ENCODE peak calls at places on chromosome 15, in seven cellular contexts. S, Q, G, I, N, X and F are unnamed samples.

GRCh38 chr15:100849021-100849831 is 30.4 kb upstream of the ALDH1A3 start:
- DNase-seq in S (peak), G (peak), X (no peak), I (no peak), Q (no peak), N (no peak), F (peak)

GRCh38 chr15:83449928-83450501 is 2.9 kb downstream of the SH3GL3 start:
- DNase-seq in G (no peak), I (no peak), N (no peak), S (no peak), X (no peak), Q (no peak), F (no peak)

GRCh38 chr15:56765252-56765651 is 31.9 kb upstream of the ZNF280D start:
- DNase-seq in S (no peak), G (no peak), X (no peak), Q (peak), N (no peak), I (no peak), F (no peak)

GRCh38 chr15:66251790-66252355 is 1.7 kb downstream of the MEGF11 start:
- DNase-seq in S (no peak), G (no peak), I (no peak), Q (no peak), N (no peak), X (peak), F (no peak)

GRCh38 chr15:44066211-44066827 is 128.8 kb downstream of the FRMD5 start:
- DNase-seq in Q (peak), S (no peak), N (peak), X (peak), G (peak), I (no peak), F (peak)

GRCh38 chr15:74386496-74387140 is 19.2 kb upstream of the CYP11A1 start:
- DNase-seq in G (no peak), I (no peak), S (no peak), Q (no peak), X (no peak), N (no peak), F (no peak)

GRCh38 chr15:67641453-67641852 is 99.0 kb downstream of the MAP2K5 start:
- DNase-seq in N (no peak), S (no peak), X (no peak), I (no peak), G (no peak), Q (no peak), F (no peak)

GRCh38 chr15:73941044-73941443 is 14.8 kb downstream of the LOXL1 start:
- DNase-seq in X (no peak), N (no peak), G (no peak), I (no peak), Q (no peak), S (no peak), F (no peak)

GRCh38 chr15:58981808-58982475 is 5.5 kb upstream of the RNF111 start:
- DNase-seq in N (no peak), S (no peak), X (no peak), I (no peak), Q (no peak), G (no peak), F (no peak)

GRCh38 chr15:90482124-90483011 is 47.4 kb upstream of the CRTC3 start:
- DNase-seq in S (no peak), N (no peak), Q (peak), G (no peak), I (no peak), X (peak), F (peak)

GRCh38 chr15:82139823-82140268 is 94.0 kb upstream of the MEX3B start:
- DNase-seq in I (no peak), S (no peak), G (no peak), X (no peak), Q (peak), N (no peak), F (peak)

GRCh38 chr15:92899910-92900711 is at the start of gene CHD2:
- DNase-seq in X (peak), Q (peak), S (peak), N (peak), I (peak), G (no peak), F (peak)

GRCh38 chr15:48388937-48389309 is 57.7 kb downstream of the DUT start:
- DNase-seq in Q (no peak), G (no peak), X (no peak), N (no peak), I (no peak), S (no peak), F (no peak)

GRCh38 chr15:48645558-48646330 is at the start of gene FBN1:
- DNase-seq in G (peak), N (no peak), Q (peak), X (peak), I (no peak), S (peak), F (no peak)

GRCh38 chr15:63042879-63043340 is 363 bp downstream of the TPM1 start:
- DNase-seq in S (peak), N (no peak), I (no peak), X (no peak), Q (no peak), G (peak), F (no peak)

GRCh38 chr15:79082363-79083070 is 8.1 kb downstream of the RASGRF1 start:
- DNase-seq in G (no peak), S (no peak), I (no peak), N (no peak), Q (no peak), X (no peak), F (no peak)

GRCh38 chr15:85607842-85608241 is 186.9 kb downstream of the KLHL25 start:
- DNase-seq in G (no peak), Q (no peak), I (no peak), S (no peak), N (no peak), X (no peak), F (no peak)

GRCh38 chr15:80323285-80323684 is 71.3 kb upstream of the CTXND1 start:
- DNase-seq in I (no peak), S (no peak), X (no peak), N (no peak), G (no peak), Q (no peak), F (no peak)

GRCh38 chr15:43103939-43104338 is 1.9 kb downstream of the UBR1 start:
- DNase-seq in S (no peak), G (no peak), X (no peak), Q (no peak), N (no peak), I (no peak), F (no peak)

GRCh38 chr15:40058476-40059140 is 19.6 kb upstream of the SRP14 start:
- DNase-seq in G (no peak), Q (no peak), I (no peak), X (peak), S (no peak), N (no peak), F (peak)

GRCh38 chr15:53114960-53115359 is 324.8 kb upstream of the ONECUT1 start:
- DNase-seq in X (no peak), G (no peak), I (no peak), Q (no peak), S (no peak), N (no peak), F (no peak)

GRCh38 chr15:70777156-70777926 is 14.0 kb upstream of the UACA start:
- DNase-seq in G (no peak), Q (no peak), X (no peak), S (no peak), I (no peak), N (no peak), F (peak)

GRCh38 chr15:93358171-93359036 is 269.4 kb upstream of the RGMA start:
- DNase-seq in I (no peak), X (no peak), Q (no peak), S (no peak), N (no peak), G (no peak), F (no peak)

GRCh38 chr15:72050700-72051099 is 67.2 kb downstream of the MYO9A start:
- DNase-seq in I (no peak), N (no peak), Q (no peak), X (no peak), S (no peak), G (no peak), F (no peak)

GRCh38 chr15:40339621-40339945 is 1.2 kb downstream of the CCDC9B start:
- DNase-seq in G (no peak), S (no peak), I (no peak), Q (no peak), X (no peak), N (no peak), F (no peak)

GRCh38 chr15:81506936-81507335 is 132.9 kb upstream of the TMC3 start:
- DNase-seq in I (no peak), Q (no peak), X (no peak), S (no peak), N (no peak), G (no peak), F (no peak)

GRCh38 chr15:39752991-39753390 is 29.6 kb downstream of the FSIP1 start:
- DNase-seq in I (no peak), X (no peak), Q (no peak), S (no peak), N (no peak), G (no peak), F (no peak)

GRCh38 chr15:88746451-88746850 is 56.8 kb upstream of the ACAN start:
- DNase-seq in X (no peak), Q (no peak), G (no peak), S (no peak), N (no peak), I (no peak), F (no peak)

GRCh38 chr15:62788224-62788623 is 254.3 kb upstream of the TPM1 start:
- DNase-seq in Q (no peak), G (no peak), S (no peak), N (no peak), I (no peak), X (no peak), F (no peak)

GRCh38 chr15:94015324-94015723 is 216.0 kb upstream of the MCTP2 start:
- DNase-seq in S (no peak), X (no peak), G (no peak), N (no peak), I (no peak), Q (no peak), F (peak)